ENCODE peak calls at places on chromosomes 6 and 20, in five cellular contexts. W, Y, M, I and A are unnamed samples.

GRCh38 chr6:79601020-79601609 is 30.0 kb upstream of the SH3BGRL2 start:
- DNase-seq in W (no peak), Y (peak), M (no peak), I (no peak), A (no peak)

GRCh38 chr6:53484409-53485280 is 60.3 kb downstream of the GCLC start:
- DNase-seq in W (peak), Y (peak), M (peak), I (peak), A (no peak)

GRCh38 chr20:58794510-58795180 is 56.1 kb downstream of the GNAS-AS1 start:
- DNase-seq in W (no peak), Y (no peak), M (no peak), I (no peak), A (no peak)

GRCh38 chr6:44151348-44152108 is 7.1 kb upstream of the CAPN11 start:
- DNase-seq in W (peak), Y (no peak), M (peak), I (peak), A (peak)

GRCh38 chr20:36085686-36086267 is 68.8 kb upstream of the EPB41L1 start:
- DNase-seq in W (no peak), Y (no peak), M (no peak), I (no peak), A (no peak)

GRCh38 chr6:118705799-118706481 is 54.5 kb upstream of the CEP85L start:
- DNase-seq in W (no peak), Y (no peak), M (no peak), I (peak), A (no peak)

GRCh38 chr20:60565093-60565492 is 606.9 kb downstream of the CDH26 start:
- DNase-seq in W (no peak), Y (no peak), M (no peak), I (no peak), A (no peak)

GRCh38 chr6:53792016-53792415 is 2.8 kb upstream of the LRRC1 start:
- DNase-seq in W (no peak), Y (no peak), M (no peak), I (no peak), A (no peak)

GRCh38 chr6:434051-434705 is 42.6 kb downstream of the IRF4 start:
- DNase-seq in W (no peak), Y (no peak), M (no peak), I (no peak), A (no peak)

GRCh38 chr6:40308533-40309306 is 278.4 kb downstream of the LRFN2 start:
- DNase-seq in W (peak), Y (peak), M (peak), I (peak), A (peak)

GRCh38 chr6:31190488-31190887 is 20.0 kb upstream of the POU5F1 start:
- DNase-seq in W (no peak), Y (no peak), M (no peak), I (no peak), A (no peak)

GRCh38 chr6:107862383-107862782 is 38.3 kb upstream of the SCML4 start:
- DNase-seq in W (no peak), Y (no peak), M (no peak), I (no peak), A (no peak)

GRCh38 chr6:24927234-24927955 is 8.4 kb downstream of the RIPOR2 start:
- DNase-seq in W (no peak), Y (no peak), M (no peak), I (no peak), A (no peak)

GRCh38 chr6:157442296-157442695 is 61.3 kb downstream of the ZDHHC14 start:
- DNase-seq in W (no peak), Y (no peak), M (no peak), I (peak), A (no peak)

GRCh38 chr20:32480361-32481199 is 104.6 kb downstream of the NOL4L start:
- DNase-seq in W (no peak), Y (no peak), M (no peak), I (no peak), A (no peak)

GRCh38 chr20:17841751-17842191 is 126.8 kb downstream of the SNX5 start:
- DNase-seq in W (no peak), Y (no peak), M (no peak), I (no peak), A (no peak)

GRCh38 chr20:59062057-59062456 is 19.5 kb upstream of the PRELID3B start:
- DNase-seq in W (no peak), Y (no peak), M (no peak), I (no peak), A (no peak)

GRCh38 chr6:149897855-149898744 is at the start of gene RAET1E:
- DNase-seq in W (no peak), Y (no peak), M (no peak), I (peak), A (no peak)

GRCh38 chr20:45346851-45347250 is 1.4 kb downstream of the SDC4 start:
- DNase-seq in W (no peak), Y (no peak), M (no peak), I (no peak), A (no peak)

GRCh38 chr20:4040283-4041179 is 25.2 kb upstream of the RNF24 start:
- DNase-seq in W (no peak), Y (no peak), M (no peak), I (no peak), A (no peak)

GRCh38 chr6:165889636-165890403 is 226.8 kb upstream of the PDE10A start:
- DNase-seq in W (no peak), Y (no peak), M (no peak), I (peak), A (no peak)

GRCh38 chr6:54525731-54526130 is 217.5 kb downstream of the TINAG start:
- DNase-seq in W (no peak), Y (no peak), M (no peak), I (peak), A (no peak)

GRCh38 chr6:66796987-66797386 is 1090.0 kb upstream of the EYS start:
- DNase-seq in W (no peak), Y (no peak), M (no peak), I (no peak), A (no peak)

GRCh38 chr6:37516920-37517405 is 17.3 kb upstream of the CCDC167 start:
- DNase-seq in W (no peak), Y (no peak), M (no peak), I (no peak), A (no peak)

GRCh38 chr6:10510592-10511367 is 10.4 kb upstream of the GCNT2 start:
- DNase-seq in W (no peak), Y (no peak), M (no peak), I (peak), A (no peak)

GRCh38 chr6:2688416-2689064 is 62.2 kb downstream of the MYLK4 start:
- DNase-seq in W (no peak), Y (peak), M (no peak), I (no peak), A (no peak)

GRCh38 chr20:25668446-25668845 is 28.2 kb downstream of the ZNF337 start:
- DNase-seq in W (no peak), Y (no peak), M (no peak), I (no peak), A (no peak)

GRCh38 chr6:139007428-139007827 is 19.4 kb upstream of the REPS1 start:
- DNase-seq in W (no peak), Y (no peak), M (no peak), I (no peak), A (no peak)

GRCh38 chr20:57882451-57883161 is 172.8 kb upstream of the PMEPA1 start:
- DNase-seq in W (no peak), Y (no peak), M (no peak), I (no peak), A (no peak)

GRCh38 chr6:156359912-156360311 is 417.3 kb upstream of the ARID1B start:
- DNase-seq in W (no peak), Y (no peak), M (no peak), I (no peak), A (no peak)

GRCh38 chr20:19271879-19272651 is 59.6 kb downstream of the SLC24A3 start:
- DNase-seq in W (no peak), Y (no peak), M (no peak), I (no peak), A (no peak)

GRCh38 chr6:11628562-11628961 is 91.0 kb downstream of the TMEM170B start:
- DNase-seq in W (no peak), Y (no peak), M (no peak), I (no peak), A (no peak)

GRCh38 chr6:101777646-101778045 is 384.1 kb downstream of the GRIK2 start:
- DNase-seq in W (no peak), Y (no peak), M (no peak), I (no peak), A (no peak)

GRCh38 chr6:167679791-167680604 is 146.7 kb upstream of the AFDN start:
- DNase-seq in W (no peak), Y (no peak), M (no peak), I (no peak), A (no peak)

GRCh38 chr6:32108094-32108627 is 977 bp downstream of the TNXB start:
- DNase-seq in W (peak), Y (no peak), M (no peak), I (peak), A (no peak)

GRCh38 chr6:3294921-3295871 is 36.4 kb downstream of the PSMG4 start:
- DNase-seq in W (no peak), Y (no peak), M (no peak), I (no peak), A (no peak)

GRCh38 chr6:169190144-169190584 is 63.5 kb downstream of the THBS2 start:
- DNase-seq in W (no peak), Y (peak), M (no peak), I (no peak), A (no peak)

GRCh38 chr20:48331518-48332286 is 496.1 kb downstream of the PREX1 start:
- DNase-seq in W (no peak), Y (no peak), M (no peak), I (no peak), A (no peak)

GRCh38 chr20:48329216-48329615 is 498.6 kb downstream of the PREX1 start:
- DNase-seq in W (no peak), Y (no peak), M (no peak), I (no peak), A (no peak)

GRCh38 chr20:48332555-48332954 is 495.2 kb downstream of the PREX1 start:
- DNase-seq in W (no peak), Y (no peak), M (no peak), I (no peak), A (no peak)

GRCh38 chr20:48326868-48327267 is 500.9 kb downstream of the PREX1 start:
- DNase-seq in W (no peak), Y (no peak), M (no peak), I (no peak), A (no peak)

DNA sequence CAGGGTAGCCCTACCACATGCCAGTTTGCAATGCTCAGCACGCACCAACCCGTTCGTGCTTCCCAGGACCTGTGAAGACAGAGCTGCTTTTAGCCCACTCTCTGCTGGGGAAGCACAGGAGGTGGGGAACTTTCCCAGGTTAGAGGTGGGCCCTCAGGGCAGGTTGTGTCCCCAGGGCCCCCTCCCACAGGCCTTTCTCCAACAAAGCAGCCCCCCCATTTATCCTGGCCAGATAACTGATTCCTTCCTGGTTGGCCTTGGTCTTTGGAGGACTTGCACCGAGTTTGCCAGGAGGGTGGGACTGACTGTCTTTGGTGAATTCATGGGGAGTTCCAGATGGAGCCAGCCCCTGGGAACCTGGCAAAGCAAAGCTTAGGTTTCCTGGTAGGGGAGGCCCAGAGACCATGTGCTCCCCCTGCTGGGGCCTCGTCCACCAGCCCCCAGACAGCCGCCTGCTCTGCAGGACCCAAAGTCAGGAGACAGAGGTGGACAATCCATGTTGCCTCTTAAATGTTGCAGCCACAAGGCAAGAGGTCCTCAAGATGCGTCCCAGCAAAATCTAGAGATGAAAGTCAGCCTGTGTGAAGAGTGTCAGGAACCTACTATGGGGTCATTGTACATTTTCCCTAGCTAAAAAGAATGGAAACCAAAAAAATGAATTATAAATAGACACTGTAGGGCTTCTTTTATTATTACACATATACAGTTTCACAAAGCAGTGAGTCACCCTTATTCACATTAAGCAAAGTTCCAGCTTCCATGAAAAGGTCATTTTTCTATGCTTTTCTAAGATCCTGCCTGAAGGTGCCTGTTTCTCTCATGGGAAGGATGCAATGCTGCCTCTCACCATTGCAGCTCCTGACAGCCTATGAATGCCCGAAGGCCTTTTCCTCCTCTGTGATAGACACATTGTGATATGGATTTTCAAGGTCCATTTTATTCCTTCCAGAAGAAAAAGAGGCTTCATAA is 497.8 kb downstream of the PREX1 start:
- DNase-seq in W (no peak), Y (no peak), M (no peak), I (peak), A (no peak)
- TF ChIP-seq CTCF in W (no peak), Y (peak), M (no peak), I (peak), A (peak)

GRCh38 chr20:63778857-63779256 is 39.3 kb downstream of the SLC2A4RG start:
- DNase-seq in W (no peak), Y (no peak), M (no peak), I (no peak), A (no peak)
- TF ChIP-seq CTCF in W (no peak), Y (no peak), M (no peak), I (no peak), A (no peak)

GRCh38 chr20:63220696-63221399 is 4.9 kb upstream of the YTHDF1 start:
- DNase-seq in W (no peak), Y (no peak), M (no peak), I (no peak), A (no peak)
- TF ChIP-seq CTCF in W (no peak), Y (no peak), M (no peak), I (no peak), A (no peak)

DNA sequence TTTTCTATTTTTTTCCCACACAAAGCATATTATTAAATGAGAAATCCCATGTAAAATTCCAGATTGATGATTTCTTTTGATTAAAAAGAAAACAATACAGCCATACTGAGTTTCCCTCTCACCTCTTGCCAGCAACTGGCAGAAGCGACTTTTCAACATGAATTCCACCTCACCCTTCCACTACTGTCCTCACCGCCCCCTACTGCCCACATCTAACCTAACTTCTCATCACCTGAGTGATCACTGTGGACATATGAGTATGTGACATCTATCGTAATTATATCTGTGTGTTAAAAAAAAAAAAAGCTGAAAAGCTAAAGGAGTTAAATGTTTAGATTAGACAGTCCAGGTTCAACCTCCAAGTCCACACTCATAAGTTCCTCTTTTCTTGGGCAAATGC is 528.6 kb downstream of the PRKN start:
- DNase-seq in W (no peak), Y (no peak), M (no peak), I (no peak), A (no peak)
- TF ChIP-seq CTCF in W (no peak), Y (no peak), M (no peak), I (no peak), A (no peak)

GRCh38 chr6:15752820-15753219 is 90.0 kb upstream of the DTNBP1 start:
- DNase-seq in W (no peak), Y (no peak), M (no peak), I (no peak), A (no peak)
- TF ChIP-seq CTCF in W (no peak), Y (no peak), M (no peak), I (no peak), A (no peak)

DNA sequence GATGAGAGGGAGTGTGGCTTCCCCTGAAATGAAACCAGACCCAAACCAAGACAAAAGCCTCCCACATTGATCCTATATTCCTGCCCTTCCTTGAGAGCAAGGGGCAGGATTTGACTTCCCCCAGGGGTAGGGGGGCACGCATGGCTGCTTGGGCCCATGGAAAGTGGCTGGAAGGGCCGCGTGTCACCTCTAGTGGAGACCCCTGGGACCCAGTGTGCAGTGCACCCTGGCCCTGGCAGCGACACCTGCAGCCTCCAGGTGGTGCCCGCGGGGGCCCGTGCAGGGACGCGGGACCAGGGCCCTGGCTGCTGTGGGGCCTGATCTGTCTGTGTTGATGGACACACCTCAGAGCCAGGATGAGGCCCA is 18.0 kb upstream of the SLCO4A1 start:
- DNase-seq in W (no peak), Y (no peak), M (no peak), I (no peak), A (no peak)
- TF ChIP-seq CTCF in W (no peak), Y (no peak), M (no peak), I (no peak), A (peak)

DNA sequence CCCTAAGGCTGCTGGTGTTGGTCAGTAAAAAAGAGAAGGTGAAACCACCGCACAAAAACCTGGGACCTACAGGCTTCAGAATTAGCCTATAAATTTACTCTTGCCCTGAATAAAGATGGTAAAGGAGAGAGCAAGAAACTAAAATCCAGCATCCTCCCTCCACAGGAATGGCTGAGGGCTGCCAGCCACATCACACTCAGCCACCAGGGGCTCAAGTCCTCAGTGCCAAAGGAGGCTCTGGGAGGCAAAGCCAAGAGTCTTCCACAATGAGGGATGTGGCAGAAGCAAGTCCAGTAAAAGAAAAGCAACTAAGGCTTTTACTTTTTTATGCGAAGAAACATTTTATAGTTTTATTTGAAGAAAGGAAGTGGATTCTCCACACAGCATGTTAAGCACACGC is 219.5 kb upstream of the SSTR4 start:
- DNase-seq in W (no peak), Y (no peak), M (no peak), I (no peak), A (no peak)
- TF ChIP-seq CTCF in W (no peak), Y (no peak), M (no peak), I (no peak), A (no peak)

DNA sequence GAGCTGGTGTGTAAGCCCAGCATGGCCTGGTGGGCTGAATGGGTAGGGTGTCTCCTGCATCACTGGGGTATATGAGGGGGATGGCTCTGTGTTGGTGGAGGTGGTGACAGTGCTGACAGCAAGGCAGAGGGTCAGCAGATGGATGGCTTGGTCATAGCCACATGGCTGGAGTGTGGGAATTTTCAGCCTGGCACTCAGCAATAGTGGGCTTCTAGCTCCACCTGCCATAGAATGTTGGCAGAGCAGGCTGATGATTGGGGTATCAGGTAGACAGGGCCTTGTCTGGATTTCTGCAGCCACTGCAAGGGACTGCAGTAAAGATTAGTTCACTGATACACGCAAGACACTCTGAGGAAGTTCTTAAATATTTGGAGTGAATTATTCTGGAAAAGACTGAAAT is 137.5 kb upstream of the BACH2 start:
- DNase-seq in W (no peak), Y (no peak), M (no peak), I (no peak), A (no peak)
- TF ChIP-seq CTCF in W (no peak), Y (no peak), M (no peak), I (peak), A (no peak)